ENCODE peak calls at places on chromosomes 3 and 15, in ten cellular contexts. H, W, J, O, N, Q, P, M, Z and G are unnamed samples.

GRCh38 chr3:16789344-16790100 is 95.2 kb upstream of the PLCL2 start:
- DNase-seq in H (no peak), W (no peak), J (no peak), O (peak; percentile 24), N (no peak), Q (no peak), P (no peak), M (no peak), Z (no peak), G (no peak)

GRCh38 chr15:28267727-28268126 is 54.3 kb downstream of the HERC2 start:
- DNase-seq in H (no peak), W (no peak), J (no peak), O (no peak), N (no peak), Q (no peak), P (no peak), M (no peak), Z (no peak), G (no peak)

GRCh38 chr3:64000446-64001055 is 22.7 kb downstream of the PSMD6 start:
- DNase-seq in H (no peak), W (no peak), J (no peak), O (no peak), N (no peak), Q (peak; percentile 20), P (no peak), M (no peak), Z (no peak), G (no peak)

GRCh38 chr3:42902257-42902656 is 3.7 kb upstream of the ZNF662 start:
- DNase-seq in H (no peak), W (no peak), J (no peak), O (no peak), N (no peak), Q (no peak), P (no peak), M (no peak), Z (no peak), G (no peak)

GRCh38 chr3:147521646-147522045 is 112.5 kb downstream of the ZIC1 start:
- DNase-seq in H (no peak), W (no peak), J (no peak), O (no peak), N (no peak), Q (peak; percentile 1), P (no peak), M (no peak), Z (no peak), G (no peak)

GRCh38 chr15:77504310-77504709 is 83.6 kb downstream of the HMG20A start:
- DNase-seq in H (no peak), W (no peak), J (no peak), O (no peak), N (peak; percentile 81), Q (no peak), P (peak; percentile 61), M (no peak), Z (no peak), G (no peak)

GRCh38 chr3:70855139-70855538 is 542.7 kb upstream of the MDFIC2 start:
- DNase-seq in H (no peak), W (no peak), J (no peak), O (no peak), N (no peak), Q (no peak), P (no peak), M (no peak), Z (no peak), G (no peak)

GRCh38 chr15:39269352-39269751 is 311.5 kb upstream of the THBS1 start:
- DNase-seq in H (no peak), W (no peak), J (no peak), O (no peak), N (no peak), Q (no peak), P (no peak), M (no peak), Z (no peak), G (no peak)

GRCh38 chr3:50617911-50618481 is 1.0 kb downstream of the MAPKAPK3 start:
- DNase-seq in H (no peak), W (peak; percentile 29), J (no peak), O (no peak), N (no peak), Q (no peak), P (no peak), M (no peak), Z (no peak), G (no peak)

GRCh38 chr3:49966233-49966942 is 26.4 kb downstream of the RBM6 start:
- DNase-seq in H (no peak), W (no peak), J (no peak), O (no peak), N (no peak), Q (peak; percentile 10), P (no peak), M (no peak), Z (no peak), G (no peak)

GRCh38 chr3:157128771-157129671 is 30.9 kb downstream of the CCNL1 start:
- DNase-seq in H (peak; percentile 42), W (no peak), J (no peak), O (no peak), N (no peak), Q (peak; percentile 51), P (no peak), M (no peak), Z (peak; percentile 81), G (no peak)

GRCh38 chr15:57060799-57061198 is 142.4 kb downstream of the TCF12 start:
- DNase-seq in H (no peak), W (no peak), J (no peak), O (no peak), N (no peak), Q (peak; percentile 27), P (no peak), M (no peak), Z (no peak), G (no peak)

GRCh38 chr15:44033894-44034293 is 161.2 kb downstream of the FRMD5 start:
- DNase-seq in H (no peak), W (peak; percentile 24), J (no peak), O (no peak), N (no peak), Q (no peak), P (no peak), M (no peak), Z (no peak), G (no peak)